ENCODE peak calls at places on chromosomes 13 and 19, in eight cellular contexts. O is neural progenitor cell, P is ovary, F is SJSA1, D is cardiac muscle cell, C is left ventricle myocardium inferior, T is SK-N-SH, R is HCT116. V is an unnamed sample. For H3K27me3 and H3K36me3, the result is how much of the 10 kb centered on the place peaks cover.

GRCh38 chr13:98468352-98468751 is 108.6 kb downstream of the STK24 start:
- DNase-seq in P (no peak), C (no peak), O (no peak), T (no peak), F (no peak), D (peak), R (no peak), V (no peak)

GRCh38 chr19:45663800-45664199 is 4.2 kb upstream of the GIPR start:
- DNase-seq in P (no peak), T (no peak), F (no peak), D (no peak), R (no peak), O (no peak), C (no peak), V (no peak)

GRCh38 chr19:834216-834615 is 6.6 kb downstream of the AZU1 start:
- DNase-seq in R (no peak), C (no peak), P (no peak), O (no peak), T (no peak), F (no peak), D (no peak), V (no peak)

GRCh38 chr13:44667950-44668349 is 91.8 kb upstream of the TSC22D1 start:
- DNase-seq in T (no peak), P (no peak), C (no peak), D (no peak), F (no peak), O (peak), R (no peak), V (no peak)

GRCh38 chr13:109400192-109400591 is 386.2 kb downstream of the IRS2 start:
- DNase-seq in O (no peak), T (no peak), P (no peak), R (no peak), C (peak), D (no peak), F (no peak), V (no peak)

GRCh38 chr13:48449656-48450055 is 36.7 kb upstream of the LPAR6 start:
- DNase-seq in P (no peak), D (no peak), C (no peak), F (peak), T (no peak), R (no peak), O (no peak), V (no peak)

GRCh38 chr13:33307820-33308219 is 22.3 kb upstream of the STARD13 start:
- DNase-seq in R (no peak), C (no peak), F (no peak), P (no peak), T (no peak), O (no peak), D (no peak), V (peak)

GRCh38 chr13:32174366-32174765 is 140.8 kb downstream of the ZAR1L start:
- DNase-seq in F (no peak), C (no peak), R (no peak), O (no peak), D (no peak), T (no peak), P (no peak), V (no peak)

GRCh38 chr19:3284759-3285646 is 60.5 kb downstream of the CELF5 start:
- DNase-seq in P (peak), C (peak), D (peak), R (peak), O (peak), T (peak), F (peak), V (peak)

GRCh38 chr19:15962319-15962718 is 13.5 kb downstream of the OR10H4 start:
- DNase-seq in C (no peak), T (no peak), F (no peak), D (no peak), O (no peak), P (no peak), R (no peak), V (no peak)

GRCh38 chr19:1236566-1236965 is 1.2 kb downstream of the CBARP start:
- DNase-seq in T (peak), O (peak), D (no peak), F (no peak), C (no peak), R (no peak), P (no peak), V (no peak)

GRCh38 chr19:33350538-33351309 is 22.8 kb upstream of the CEBPG start:
- DNase-seq in F (no peak), T (no peak), O (no peak), C (no peak), R (no peak), P (no peak), D (no peak), V (peak)

GRCh38 chr13:20495087-20496023 is 30.3 kb downstream of the CRYL1 start:
- DNase-seq in C (no peak), F (peak), D (peak), O (peak), P (peak), T (peak), R (peak), V (peak)

GRCh38 chr19:6832412-6832811 is 55.0 kb upstream of the ADGRE1 start:
- DNase-seq in F (no peak), D (no peak), T (no peak), R (no peak), O (no peak), C (no peak), P (no peak), V (no peak)

GRCh38 chr19:48624791-48625723 is 5.8 kb downstream of the SPHK2 start:
- DNase-seq in P (peak), F (no peak), T (no peak), D (peak), O (peak), C (no peak), R (no peak), V (no peak)

GRCh38 chr19:45099465-45100201 is 6.7 kb downstream of the PPP1R37 start:
- DNase-seq in O (peak), R (no peak), C (no peak), P (no peak), F (no peak), T (no peak), D (no peak), V (no peak)

GRCh38 chr13:35964764-35965163 is 166.4 kb downstream of the DCLK1 start:
- DNase-seq in T (no peak), C (no peak), D (no peak), F (no peak), R (no peak), O (no peak), P (no peak), V (no peak)

GRCh38 chr13:62653371-62653770 is 1237.7 kb upstream of the PCDH20 start:
- DNase-seq in T (no peak), C (no peak), P (no peak), D (no peak), O (no peak), F (no peak), R (peak), V (no peak)

GRCh38 chr13:27791146-27791900 is 960 bp upstream of the GSX1 start:
- DNase-seq in O (no peak), D (no peak), P (no peak), F (no peak), R (no peak), C (no peak), T (no peak), V (no peak)

GRCh38 chr19:5593245-5593962 is 25.7 kb upstream of the TINCR start:
- DNase-seq in R (no peak), F (no peak), D (no peak), T (peak), O (no peak), P (no peak), C (no peak), V (no peak)

GRCh38 chr13:39405107-39405506 is 197.9 kb downstream of the LHFPL6 start:
- DNase-seq in R (no peak), F (no peak), D (no peak), T (no peak), O (no peak), P (no peak), C (no peak), V (no peak)

GRCh38 chr13:61415749-61416148 is at the start of gene PCDH20:
- DNase-seq in R (no peak), O (no peak), P (no peak), T (no peak), D (peak), F (no peak), C (no peak), V (no peak)

GRCh38 chr13:98965325-98965724 is 12.5 kb downstream of the DOCK9 start:
- DNase-seq in F (no peak), O (no peak), D (no peak), C (no peak), R (no peak), T (no peak), P (no peak), V (no peak)

GRCh38 chr13:101579291-101579802 is 126.9 kb downstream of the ITGBL1 start:
- DNase-seq in C (no peak), R (no peak), F (peak), D (peak), T (peak), P (no peak), O (no peak), V (no peak)

GRCh38 chr19:18522124-18522861 is 423 bp upstream of the ELL start:
- DNase-seq in R (peak), O (peak), C (peak), D (peak), T (peak), P (peak), F (peak), V (peak)

GRCh38 chr19:34998777-34999497 is 1.2 kb upstream of the GRAMD1A start:
- DNase-seq in T (peak), D (peak), F (no peak), O (no peak), C (no peak), P (no peak), R (no peak), V (no peak)

GRCh38 chr13:46961719-46962118 is 64.9 kb upstream of the HTR2A start:
- DNase-seq in F (no peak), R (no peak), T (no peak), P (no peak), O (no peak), D (no peak), C (no peak), V (peak)

GRCh38 chr13:99133848-99134247 is 66.8 kb upstream of the UBAC2 start:
- DNase-seq in D (no peak), R (no peak), P (no peak), O (no peak), C (no peak), T (no peak), F (no peak), V (no peak)

GRCh38 chr13:78192721-78193120 is 274.1 kb upstream of the EDNRB start:
- DNase-seq in P (no peak), C (no peak), T (no peak), D (no peak), O (no peak), R (no peak), F (no peak), V (no peak)

GRCh38 chr13:93169980-93170379 is 56.6 kb upstream of the GPC6 start:
- DNase-seq in T (no peak), R (no peak), F (no peak), O (no peak), P (no peak), D (no peak), C (no peak), V (no peak)

GRCh38 chr13:78022164-78022877 is 103.7 kb upstream of the EDNRB start:
- DNase-seq in P (no peak), O (no peak), F (peak), T (no peak), R (no peak), C (no peak), D (no peak), V (peak)

GRCh38 chr19:52231154-52231565 is 38.2 kb upstream of the ZNF766 start:
- DNase-seq in F (no peak), R (no peak), O (no peak), P (no peak), T (no peak), D (no peak), C (no peak), V (no peak)

GRCh38 chr13:47039106-47039505 is 142.3 kb upstream of the HTR2A start:
- DNase-seq in C (no peak), D (no peak), R (no peak), F (peak), P (no peak), T (no peak), O (no peak), V (no peak)

GRCh38 chr19:2607712-2608601 is 94.5 kb downstream of the GNG7 start:
- DNase-seq in F (no peak), D (no peak), C (no peak), O (no peak), P (no peak), R (no peak), T (no peak), V (no peak)

GRCh38 chr13:94414141-94414540 is 65.3 kb downstream of the DCT start:
- DNase-seq in F (no peak), R (no peak), D (no peak), T (no peak), O (no peak), C (no peak), P (no peak), V (no peak)

GRCh38 chr19:28330831-28331230 is 882.1 kb downstream of the UQCRFS1 start:
- DNase-seq in P (no peak), D (no peak), O (no peak), T (no peak), C (no peak), R (no peak), F (peak), V (no peak)

GRCh38 chr19:54248016-54248601 is 5.5 kb upstream of the LILRA6 start:
- DNase-seq in R (no peak), F (no peak), T (no peak), O (no peak), D (no peak), C (no peak), P (no peak), V (no peak)

GRCh38 chr19:11279505-11280236 is 16.3 kb upstream of the TSPAN16 start:
- DNase-seq in R (no peak), D (no peak), C (no peak), P (no peak), F (peak), T (no peak), O (no peak), V (no peak)
- H3K4me3 ChIP-seq in R (no peak), D (no peak), C (no peak), P (no peak), F (no peak), T (no peak), O (no peak), V (no peak)

GRCh38 chr19:50817941-50818858 is 5.4 kb downstream of the KLK1 start:
- DNase-seq in D (peak), O (peak), F (no peak), T (peak), C (peak), P (no peak), R (peak), V (peak)

GRCh38 chr19:50820549-50821247 is 2.9 kb downstream of the KLK1 start:
- DNase-seq in P (no peak), O (no peak), R (no peak), D (no peak), T (no peak), C (no peak), F (no peak), V (no peak)

GRCh38 chr19:50818859-50819472 is 4.6 kb downstream of the KLK1 start:
- DNase-seq in D (no peak), O (no peak), P (no peak), F (no peak), C (no peak), T (no peak), R (no peak), V (no peak)

GRCh38 chr19:50820086-50820485 is 3.5 kb downstream of the KLK1 start:
- DNase-seq in F (no peak), O (no peak), P (no peak), D (no peak), R (no peak), C (no peak), T (no peak), V (no peak)

GRCh38 chr19:50819636-50820035 is 4.0 kb downstream of the KLK1 start:
- DNase-seq in T (no peak), R (no peak), C (no peak), D (no peak), O (no peak), F (no peak), P (no peak), V (no peak)
- H3K27me3 ChIP-seq in T (half or more), R (under half), C (half or more), D (half or more), O (half or more), F (under half), P (under half), V (half or more)

GRCh38 chr19:4362871-4363545 is 19.6 kb downstream of the MPND start:
- DNase-seq in F (no peak), R (no peak), D (no peak), T (no peak), O (peak), P (peak), C (no peak), V (no peak)

GRCh38 chr19:4363571-4364304 is 20.4 kb downstream of the MPND start:
- DNase-seq in C (no peak), R (no peak), O (no peak), T (no peak), F (no peak), D (no peak), P (no peak), V (no peak)

GRCh38 chr19:4360641-4361151 is 17.3 kb downstream of the MPND start:
- DNase-seq in D (no peak), T (no peak), R (no peak), F (no peak), C (no peak), O (no peak), P (no peak), V (no peak)

GRCh38 chr19:4361152-4362037 is 18.0 kb downstream of the MPND start:
- DNase-seq in O (peak), T (no peak), C (no peak), P (peak), F (no peak), R (no peak), D (no peak), V (no peak)

GRCh38 chr19:4362038-4362828 is 18.9 kb downstream of the MPND start:
- DNase-seq in F (no peak), T (no peak), D (no peak), C (no peak), P (peak), O (no peak), R (no peak), V (no peak)
- H3K36me3 ChIP-seq in F (half or more), T (half or more), D (under half), C (half or more), P (under half), O (under half), R (under half), V (under half)

DNA sequence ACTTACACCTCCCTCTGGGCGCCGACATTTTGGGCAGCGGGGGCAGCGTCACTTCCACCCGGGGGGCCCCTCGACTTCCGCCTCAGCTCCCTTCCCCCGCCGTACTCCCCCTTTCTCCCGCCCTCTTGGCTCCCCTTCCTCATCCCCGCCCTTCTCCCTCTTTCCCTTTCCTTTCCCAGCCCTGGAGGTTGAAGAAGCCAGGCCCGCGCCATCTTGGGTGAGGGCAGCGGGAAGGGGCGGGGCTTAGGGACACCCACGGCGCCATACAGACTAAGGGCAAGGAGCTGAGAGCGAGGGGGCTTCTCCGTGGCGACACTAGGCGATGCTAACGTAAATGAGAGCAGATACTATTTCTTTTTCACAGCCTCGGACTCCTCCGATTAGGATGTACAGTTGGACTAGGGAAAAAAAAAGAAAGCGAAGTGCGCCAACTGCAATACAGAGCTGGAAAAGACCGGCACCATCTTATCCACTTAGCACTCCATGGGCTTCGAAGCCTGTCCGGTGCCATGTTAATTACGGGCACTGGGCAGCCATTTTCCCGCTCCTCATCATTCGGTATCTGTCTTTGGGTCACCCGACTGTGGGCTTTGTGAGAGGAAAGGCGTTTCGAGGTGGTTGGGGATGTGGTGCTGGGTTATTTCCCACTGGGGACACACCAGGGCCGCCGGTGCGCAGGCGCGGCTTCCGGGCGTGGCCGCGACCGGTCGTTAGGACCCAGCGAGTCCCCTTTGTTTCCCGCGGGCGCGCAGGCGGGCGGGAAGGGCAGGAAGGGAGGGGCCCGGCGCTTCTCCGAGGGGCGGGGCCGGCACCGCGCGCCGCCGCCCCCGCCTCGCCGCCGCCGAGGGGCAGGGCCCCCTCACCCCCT is at the start of the genes FIZ1 and ZNF524:
- DNase-seq in C (peak), R (peak), P (peak), T (peak), O (peak), D (peak), F (peak), V (peak)
- H3K4me3 ChIP-seq in C (peak), R (peak), P (peak), T (peak), O (peak), D (peak), F (peak), V (peak)